ENCODE peak calls at places on chromosome X, in five cellular contexts. One of them, this sample, is unnamed.

GRCh38 chrX:22012051-22012450 is 20.1 kb upstream of the PHEX start:
- DNase-seq in naive thymus-derived CD4-positive, alpha-beta T cell: no peak
- DNase-seq in body of pancreas: no peak
- DNase-seq in CD4-positive, alpha-beta memory T cell: no peak
- DNase-seq in fibroblast of the aortic adventitia: no peak
- DNase-seq in this sample: no peak

GRCh38 chrX:107450823-107451509 is 1.5 kb downstream of the FRMPD3 start:
- DNase-seq in fibroblast of the aortic adventitia: no peak
- DNase-seq in naive thymus-derived CD4-positive, alpha-beta T cell: no peak
- DNase-seq in CD4-positive, alpha-beta memory T cell: peak; percentile 16
- DNase-seq in body of pancreas: no peak
- DNase-seq in this sample: no peak

GRCh38 chrX:39152106-39152649 is 350.9 kb downstream of the MID1IP1 start:
- DNase-seq in naive thymus-derived CD4-positive, alpha-beta T cell: no peak
- DNase-seq in CD4-positive, alpha-beta memory T cell: no peak
- DNase-seq in fibroblast of the aortic adventitia: peak; percentile 4
- DNase-seq in body of pancreas: peak; percentile 61
- DNase-seq in this sample: peak; percentile 7

GRCh38 chrX:121755541-121755940 is 708.1 kb downstream of the GLUD2 start:
- DNase-seq in CD4-positive, alpha-beta memory T cell: no peak
- DNase-seq in fibroblast of the aortic adventitia: peak; percentile 2
- DNase-seq in naive thymus-derived CD4-positive, alpha-beta T cell: no peak
- DNase-seq in body of pancreas: no peak
- DNase-seq in this sample: no peak

GRCh38 chrX:55486736-55487135 is 2.9 kb downstream of the USP51 start:
- DNase-seq in body of pancreas: no peak
- DNase-seq in naive thymus-derived CD4-positive, alpha-beta T cell: no peak
- DNase-seq in fibroblast of the aortic adventitia: peak; percentile 28
- DNase-seq in CD4-positive, alpha-beta memory T cell: no peak
- DNase-seq in this sample: no peak

GRCh38 chrX:68945603-68946228 is 116.9 kb downstream of the EFNB1 start:
- DNase-seq in naive thymus-derived CD4-positive, alpha-beta T cell: no peak
- DNase-seq in fibroblast of the aortic adventitia: peak; percentile 76
- DNase-seq in body of pancreas: no peak
- DNase-seq in CD4-positive, alpha-beta memory T cell: no peak
- DNase-seq in this sample: no peak

GRCh38 chrX:21747523-21747922 is 10.4 kb downstream of the SMPX start:
- DNase-seq in fibroblast of the aortic adventitia: peak; percentile 50
- DNase-seq in body of pancreas: no peak
- DNase-seq in naive thymus-derived CD4-positive, alpha-beta T cell: no peak
- DNase-seq in CD4-positive, alpha-beta memory T cell: no peak
- DNase-seq in this sample: no peak

GRCh38 chrX:13469963-13470679 is 99.3 kb upstream of the EGFL6 start:
- DNase-seq in fibroblast of the aortic adventitia: peak; percentile 89
- DNase-seq in CD4-positive, alpha-beta memory T cell: no peak
- DNase-seq in naive thymus-derived CD4-positive, alpha-beta T cell: no peak
- DNase-seq in body of pancreas: no peak
- DNase-seq in this sample: no peak

GRCh38 chrX:64805683-64806082 is 170.6 kb downstream of the ZC4H2 start:
- DNase-seq in naive thymus-derived CD4-positive, alpha-beta T cell: no peak
- DNase-seq in body of pancreas: no peak
- DNase-seq in CD4-positive, alpha-beta memory T cell: no peak
- DNase-seq in fibroblast of the aortic adventitia: no peak
- DNase-seq in this sample: no peak

GRCh38 chrX:46477435-46477834 is 67.8 kb downstream of the ZNF674 start:
- DNase-seq in CD4-positive, alpha-beta memory T cell: no peak
- DNase-seq in fibroblast of the aortic adventitia: peak; percentile 23
- DNase-seq in body of pancreas: no peak
- DNase-seq in naive thymus-derived CD4-positive, alpha-beta T cell: no peak
- DNase-seq in this sample: no peak

GRCh38 chrX:65463550-65463949 is 71.0 kb downstream of the LAS1L start:
- DNase-seq in fibroblast of the aortic adventitia: peak; percentile 56
- DNase-seq in CD4-positive, alpha-beta memory T cell: no peak
- DNase-seq in naive thymus-derived CD4-positive, alpha-beta T cell: no peak
- DNase-seq in body of pancreas: no peak
- DNase-seq in this sample: no peak

GRCh38 chrX:23616361-23616760 is 50.9 kb upstream of the PRDX4 start:
- DNase-seq in CD4-positive, alpha-beta memory T cell: no peak
- DNase-seq in naive thymus-derived CD4-positive, alpha-beta T cell: no peak
- DNase-seq in body of pancreas: no peak
- DNase-seq in fibroblast of the aortic adventitia: peak; percentile 51
- DNase-seq in this sample: peak; percentile 17

GRCh38 chrX:14802943-14803710 is 69.7 kb downstream of the FANCB start:
- DNase-seq in naive thymus-derived CD4-positive, alpha-beta T cell: no peak
- DNase-seq in body of pancreas: no peak
- DNase-seq in fibroblast of the aortic adventitia: peak; percentile 48
- DNase-seq in CD4-positive, alpha-beta memory T cell: no peak
- DNase-seq in this sample: no peak

GRCh38 chrX:66126671-66127070 is 37.4 kb upstream of the HEPH start:
- DNase-seq in CD4-positive, alpha-beta memory T cell: no peak
- DNase-seq in fibroblast of the aortic adventitia: no peak
- DNase-seq in body of pancreas: no peak
- DNase-seq in naive thymus-derived CD4-positive, alpha-beta T cell: no peak
- DNase-seq in this sample: no peak

GRCh38 chrX:101357166-101357795 is 8.7 kb upstream of the TIMM8A start:
- DNase-seq in naive thymus-derived CD4-positive, alpha-beta T cell: no peak
- DNase-seq in fibroblast of the aortic adventitia: peak; percentile 17
- DNase-seq in CD4-positive, alpha-beta memory T cell: no peak
- DNase-seq in body of pancreas: peak; percentile 11
- DNase-seq in this sample: peak; percentile 32

GRCh38 chrX:12013220-12013619 is 125.1 kb upstream of the FRMPD4 start:
- DNase-seq in CD4-positive, alpha-beta memory T cell: no peak
- DNase-seq in fibroblast of the aortic adventitia: peak; percentile 46
- DNase-seq in body of pancreas: no peak
- DNase-seq in naive thymus-derived CD4-positive, alpha-beta T cell: no peak
- DNase-seq in this sample: no peak

GRCh38 chrX:23389196-23389792 is 54.6 kb downstream of the PTCHD1 start:
- DNase-seq in fibroblast of the aortic adventitia: no peak
- DNase-seq in naive thymus-derived CD4-positive, alpha-beta T cell: no peak
- DNase-seq in body of pancreas: no peak
- DNase-seq in CD4-positive, alpha-beta memory T cell: no peak
- DNase-seq in this sample: no peak

GRCh38 chrX:45070116-45071007 is 130.3 kb downstream of the DIPK2B start:
- DNase-seq in fibroblast of the aortic adventitia: peak; percentile 77
- DNase-seq in body of pancreas: no peak
- DNase-seq in naive thymus-derived CD4-positive, alpha-beta T cell: peak; percentile 9
- DNase-seq in CD4-positive, alpha-beta memory T cell: peak; percentile 49
- DNase-seq in this sample: peak; percentile 56

GRCh38 chrX:136318895-136319597 is 18.3 kb downstream of the ADGRG4 start:
- DNase-seq in naive thymus-derived CD4-positive, alpha-beta T cell: no peak
- DNase-seq in fibroblast of the aortic adventitia: no peak
- DNase-seq in body of pancreas: no peak
- DNase-seq in CD4-positive, alpha-beta memory T cell: no peak
- DNase-seq in this sample: no peak

GRCh38 chrX:69616520-69617203 is 749 bp downstream of the EDA start:
- DNase-seq in fibroblast of the aortic adventitia: no peak
- DNase-seq in body of pancreas: peak; percentile 11
- DNase-seq in naive thymus-derived CD4-positive, alpha-beta T cell: peak; percentile 7
- DNase-seq in CD4-positive, alpha-beta memory T cell: peak; percentile 4
- DNase-seq in this sample: no peak

GRCh38 chrX:38859602-38860001 is 58.3 kb downstream of the MID1IP1 start:
- DNase-seq in body of pancreas: no peak
- DNase-seq in CD4-positive, alpha-beta memory T cell: no peak
- DNase-seq in naive thymus-derived CD4-positive, alpha-beta T cell: no peak
- DNase-seq in fibroblast of the aortic adventitia: peak; percentile 42
- DNase-seq in this sample: no peak

GRCh38 chrX:150587585-150588503 is 19.4 kb downstream of the MTM1 start:
- DNase-seq in naive thymus-derived CD4-positive, alpha-beta T cell: no peak
- DNase-seq in body of pancreas: no peak
- DNase-seq in fibroblast of the aortic adventitia: peak; percentile 46
- DNase-seq in CD4-positive, alpha-beta memory T cell: peak; percentile 40
- DNase-seq in this sample: no peak

GRCh38 chrX:65674351-65674893 is 7.0 kb downstream of the MSN start:
- DNase-seq in fibroblast of the aortic adventitia: peak; percentile 57
- DNase-seq in naive thymus-derived CD4-positive, alpha-beta T cell: peak; percentile 27
- DNase-seq in body of pancreas: no peak
- DNase-seq in CD4-positive, alpha-beta memory T cell: peak; percentile 26
- DNase-seq in this sample: no peak

GRCh38 chrX:9745417-9746115 is 20.1 kb downstream of the GPR143 start:
- DNase-seq in body of pancreas: no peak
- DNase-seq in CD4-positive, alpha-beta memory T cell: no peak
- DNase-seq in fibroblast of the aortic adventitia: peak; percentile 48
- DNase-seq in naive thymus-derived CD4-positive, alpha-beta T cell: no peak
- DNase-seq in this sample: peak; percentile 20

GRCh38 chrX:129791336-129791735 is 11.6 kb downstream of the SASH3 start:
- DNase-seq in CD4-positive, alpha-beta memory T cell: no peak
- DNase-seq in fibroblast of the aortic adventitia: no peak
- DNase-seq in naive thymus-derived CD4-positive, alpha-beta T cell: no peak
- DNase-seq in body of pancreas: no peak
- DNase-seq in this sample: no peak

GRCh38 chrX:70046978-70047377 is 2.8 kb downstream of the AWAT2 start:
- DNase-seq in naive thymus-derived CD4-positive, alpha-beta T cell: no peak
- DNase-seq in CD4-positive, alpha-beta memory T cell: no peak
- DNase-seq in fibroblast of the aortic adventitia: peak; percentile 62
- DNase-seq in body of pancreas: no peak
- DNase-seq in this sample: no peak

GRCh38 chrX:9873952-9874351 is 87.7 kb downstream of the SHROOM2 start:
- DNase-seq in naive thymus-derived CD4-positive, alpha-beta T cell: peak; percentile 31
- DNase-seq in fibroblast of the aortic adventitia: no peak
- DNase-seq in body of pancreas: peak; percentile 16
- DNase-seq in CD4-positive, alpha-beta memory T cell: peak; percentile 24
- DNase-seq in this sample: peak; percentile 30

GRCh38 chrX:119155416-119156035 is 27.9 kb upstream of the KIAA1210 start:
- DNase-seq in fibroblast of the aortic adventitia: peak; percentile 71
- DNase-seq in body of pancreas: no peak
- DNase-seq in naive thymus-derived CD4-positive, alpha-beta T cell: no peak
- DNase-seq in CD4-positive, alpha-beta memory T cell: no peak
- DNase-seq in this sample: no peak

GRCh38 chrX:3526084-3526483 is 179.6 kb upstream of the MXRA5 start:
- DNase-seq in fibroblast of the aortic adventitia: no peak
- DNase-seq in body of pancreas: no peak
- DNase-seq in naive thymus-derived CD4-positive, alpha-beta T cell: no peak
- DNase-seq in CD4-positive, alpha-beta memory T cell: no peak
- DNase-seq in this sample: no peak
- H3K4me3 ChIP-seq in fibroblast of the aortic adventitia: no peak overlapping the region
- H3K4me3 ChIP-seq in body of pancreas: no peak overlapping the region
- H3K4me3 ChIP-seq in naive thymus-derived CD4-positive, alpha-beta T cell: no peak overlapping the region
- H3K4me3 ChIP-seq in CD4-positive, alpha-beta memory T cell: no peak overlapping the region
- H3K4me3 ChIP-seq in this sample: no peak overlapping the region

GRCh38 chrX:134236690-134237362 is at the start of gene CCDC160:
- DNase-seq in naive thymus-derived CD4-positive, alpha-beta T cell: no peak
- DNase-seq in CD4-positive, alpha-beta memory T cell: no peak
- DNase-seq in body of pancreas: peak; percentile 63
- DNase-seq in fibroblast of the aortic adventitia: no peak
- DNase-seq in this sample: no peak

GRCh38 chrX:134240209-134240608 is 3.2 kb downstream of the CCDC160 start:
- DNase-seq in body of pancreas: no peak
- DNase-seq in fibroblast of the aortic adventitia: no peak
- DNase-seq in naive thymus-derived CD4-positive, alpha-beta T cell: no peak
- DNase-seq in CD4-positive, alpha-beta memory T cell: no peak
- DNase-seq in this sample: no peak

GRCh38 chrX:134239016-134239415 is 2.0 kb downstream of the CCDC160 start:
- DNase-seq in fibroblast of the aortic adventitia: no peak
- DNase-seq in CD4-positive, alpha-beta memory T cell: no peak
- DNase-seq in naive thymus-derived CD4-positive, alpha-beta T cell: no peak
- DNase-seq in body of pancreas: no peak
- DNase-seq in this sample: no peak

GRCh38 chrX:134235236-134235635 is 1.7 kb upstream of the CCDC160 start:
- DNase-seq in fibroblast of the aortic adventitia: no peak
- DNase-seq in CD4-positive, alpha-beta memory T cell: no peak
- DNase-seq in naive thymus-derived CD4-positive, alpha-beta T cell: no peak
- DNase-seq in body of pancreas: no peak
- DNase-seq in this sample: no peak

DNA sequence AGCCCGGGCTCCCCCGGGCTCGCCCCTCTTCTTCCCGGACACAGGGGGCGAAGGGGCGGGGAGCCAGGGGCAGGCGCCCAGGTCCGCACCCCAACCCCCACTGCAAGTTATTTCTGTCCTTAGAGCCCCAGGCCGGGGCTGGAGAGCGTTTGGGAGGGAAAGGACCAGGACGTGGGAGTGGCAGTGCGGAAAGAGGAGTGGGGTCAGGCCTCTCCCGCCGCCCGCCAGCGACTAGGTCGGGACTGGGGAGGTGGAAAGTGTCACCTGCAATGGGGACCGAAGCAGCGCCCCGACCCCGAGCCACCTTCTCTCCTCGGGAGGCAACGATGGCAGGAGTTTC is 351 bp downstream of the CCDC160 start:
- DNase-seq in fibroblast of the aortic adventitia: no peak
- DNase-seq in body of pancreas: no peak
- DNase-seq in naive thymus-derived CD4-positive, alpha-beta T cell: no peak
- DNase-seq in CD4-positive, alpha-beta memory T cell: no peak
- DNase-seq in this sample: no peak
- H3K4me3 ChIP-seq in fibroblast of the aortic adventitia: peak overlapping the region; percentile 39
- H3K4me3 ChIP-seq in body of pancreas: peak overlapping the region; percentile 41
- H3K4me3 ChIP-seq in naive thymus-derived CD4-positive, alpha-beta T cell: no peak overlapping the region
- H3K4me3 ChIP-seq in CD4-positive, alpha-beta memory T cell: no peak overlapping the region
- H3K4me3 ChIP-seq in this sample: no peak overlapping the region

GRCh38 chrX:140712413-140713173 is 3.0 kb downstream of the LINC00632 start:
- DNase-seq in fibroblast of the aortic adventitia: no peak
- DNase-seq in naive thymus-derived CD4-positive, alpha-beta T cell: peak; percentile 19
- DNase-seq in CD4-positive, alpha-beta memory T cell: peak; percentile 28
- DNase-seq in body of pancreas: peak; percentile 38
- DNase-seq in this sample: peak; percentile 56

GRCh38 chrX:140715787-140716186 is 6.2 kb downstream of the LINC00632 start:
- DNase-seq in body of pancreas: no peak
- DNase-seq in CD4-positive, alpha-beta memory T cell: no peak
- DNase-seq in fibroblast of the aortic adventitia: no peak
- DNase-seq in naive thymus-derived CD4-positive, alpha-beta T cell: no peak
- DNase-seq in this sample: no peak

GRCh38 chrX:140709421-140709846 is at the start of gene LINC00632:
- DNase-seq in CD4-positive, alpha-beta memory T cell: no peak
- DNase-seq in fibroblast of the aortic adventitia: no peak
- DNase-seq in naive thymus-derived CD4-positive, alpha-beta T cell: no peak
- DNase-seq in body of pancreas: no peak
- DNase-seq in this sample: no peak

GRCh38 chrX:140710710-140711109 is 1.2 kb downstream of the LINC00632 start:
- DNase-seq in fibroblast of the aortic adventitia: no peak
- DNase-seq in CD4-positive, alpha-beta memory T cell: no peak
- DNase-seq in body of pancreas: no peak
- DNase-seq in naive thymus-derived CD4-positive, alpha-beta T cell: no peak
- DNase-seq in this sample: no peak

GRCh38 chrX:140713174-140713539 is 3.6 kb downstream of the LINC00632 start:
- DNase-seq in naive thymus-derived CD4-positive, alpha-beta T cell: no peak
- DNase-seq in CD4-positive, alpha-beta memory T cell: no peak
- DNase-seq in fibroblast of the aortic adventitia: no peak
- DNase-seq in body of pancreas: no peak
- DNase-seq in this sample: no peak
- H3K4me3 ChIP-seq in naive thymus-derived CD4-positive, alpha-beta T cell: no peak overlapping the region
- H3K4me3 ChIP-seq in CD4-positive, alpha-beta memory T cell: no peak overlapping the region
- H3K4me3 ChIP-seq in fibroblast of the aortic adventitia: no peak overlapping the region
- H3K4me3 ChIP-seq in body of pancreas: no peak overlapping the region
- H3K4me3 ChIP-seq in this sample: peak overlapping the region; percentile 22

GRCh38 chrX:51893931-51894696 is 691 bp downstream of the MAGED1 start:
- DNase-seq in naive thymus-derived CD4-positive, alpha-beta T cell: no peak
- DNase-seq in fibroblast of the aortic adventitia: peak; percentile 47
- DNase-seq in body of pancreas: peak; percentile 54
- DNase-seq in CD4-positive, alpha-beta memory T cell: peak; percentile 17
- DNase-seq in this sample: no peak

GRCh38 chrX:51891821-51892551 is 1.4 kb upstream of the MAGED1 start:
- DNase-seq in CD4-positive, alpha-beta memory T cell: no peak
- DNase-seq in fibroblast of the aortic adventitia: peak; percentile 92
- DNase-seq in body of pancreas: no peak
- DNase-seq in naive thymus-derived CD4-positive, alpha-beta T cell: no peak
- DNase-seq in this sample: no peak

GRCh38 chrX:51892921-51893745 is at the start of gene MAGED1:
- DNase-seq in CD4-positive, alpha-beta memory T cell: peak; percentile 60
- DNase-seq in body of pancreas: peak; percentile 91
- DNase-seq in naive thymus-derived CD4-positive, alpha-beta T cell: peak; percentile 73
- DNase-seq in fibroblast of the aortic adventitia: peak; percentile 95
- DNase-seq in this sample: peak; percentile 94

GRCh38 chrX:51896626-51897025 is 3.2 kb downstream of the MAGED1 start:
- DNase-seq in fibroblast of the aortic adventitia: no peak
- DNase-seq in CD4-positive, alpha-beta memory T cell: no peak
- DNase-seq in naive thymus-derived CD4-positive, alpha-beta T cell: no peak
- DNase-seq in body of pancreas: no peak
- DNase-seq in this sample: no peak

GRCh38 chrX:51894697-51895336 is 1.4 kb downstream of the MAGED1 start:
- DNase-seq in naive thymus-derived CD4-positive, alpha-beta T cell: peak; percentile 9
- DNase-seq in body of pancreas: peak; percentile 42
- DNase-seq in fibroblast of the aortic adventitia: peak; percentile 26
- DNase-seq in CD4-positive, alpha-beta memory T cell: no peak
- DNase-seq in this sample: peak; percentile 74
- H3K4me3 ChIP-seq in naive thymus-derived CD4-positive, alpha-beta T cell: peak overlapping the region; percentile 50
- H3K4me3 ChIP-seq in body of pancreas: peak overlapping the region; percentile 27
- H3K4me3 ChIP-seq in fibroblast of the aortic adventitia: peak overlapping the region; percentile 77
- H3K4me3 ChIP-seq in CD4-positive, alpha-beta memory T cell: no peak overlapping the region
- H3K4me3 ChIP-seq in this sample: peak overlapping the region; percentile 75

This sample was measured in Jurkat, Clone E6-1.